ENCODE peak calls at places on chromosomes 11 and 22, in nine cellular contexts. One of them, this sample, is unnamed.

GRCh38 chr22:47782461-47783075 is 1020.1 kb downstream of the TBC1D22A start:
- DNase-seq in sigmoid colon: no peak
- DNase-seq in IMR-90: no peak
- DNase-seq in epithelial cell of esophagus: no peak
- DNase-seq in AG04450: no peak
- DNase-seq in A549: no peak
- DNase-seq in AG10803: no peak
- DNase-seq in psoas muscle: no peak
- DNase-seq in spleen: peak
- DNase-seq in this sample: no peak

GRCh38 chr11:108901359-108901758 is 236.5 kb downstream of the DDX10 start:
- DNase-seq in sigmoid colon: no peak
- DNase-seq in IMR-90: peak
- DNase-seq in epithelial cell of esophagus: no peak
- DNase-seq in AG04450: no peak
- DNase-seq in A549: no peak
- DNase-seq in AG10803: no peak
- DNase-seq in psoas muscle: no peak
- DNase-seq in spleen: no peak
- DNase-seq in this sample: no peak

GRCh38 chr11:128854801-128855200 is 12.3 kb downstream of the KCNJ1 start:
- DNase-seq in sigmoid colon: no peak
- DNase-seq in IMR-90: no peak
- DNase-seq in epithelial cell of esophagus: no peak
- DNase-seq in AG04450: no peak
- DNase-seq in A549: no peak
- DNase-seq in AG10803: no peak
- DNase-seq in psoas muscle: no peak
- DNase-seq in spleen: no peak
- DNase-seq in this sample: no peak

GRCh38 chr11:67285541-67286498 is 3.3 kb upstream of the ANKRD13D start:
- DNase-seq in sigmoid colon: peak
- DNase-seq in IMR-90: no peak
- DNase-seq in epithelial cell of esophagus: no peak
- DNase-seq in AG04450: no peak
- DNase-seq in A549: no peak
- DNase-seq in AG10803: no peak
- DNase-seq in psoas muscle: peak
- DNase-seq in spleen: peak
- DNase-seq in this sample: no peak

GRCh38 chr22:45709866-45710265 is 38.2 kb downstream of the ATXN10 start:
- DNase-seq in sigmoid colon: no peak
- DNase-seq in IMR-90: peak
- DNase-seq in epithelial cell of esophagus: peak
- DNase-seq in AG04450: no peak
- DNase-seq in A549: peak
- DNase-seq in AG10803: peak
- DNase-seq in psoas muscle: no peak
- DNase-seq in spleen: no peak
- DNase-seq in this sample: peak

GRCh38 chr11:8863838-8864237 is 47.2 kb upstream of the AKIP1 start:
- DNase-seq in sigmoid colon: no peak
- DNase-seq in IMR-90: peak
- DNase-seq in epithelial cell of esophagus: peak
- DNase-seq in AG04450: no peak
- DNase-seq in A549: no peak
- DNase-seq in AG10803: peak
- DNase-seq in psoas muscle: no peak
- DNase-seq in spleen: no peak
- DNase-seq in this sample: peak

GRCh38 chr11:78390809-78391208 is 26.8 kb downstream of the GAB2 start:
- DNase-seq in sigmoid colon: no peak
- DNase-seq in IMR-90: no peak
- DNase-seq in epithelial cell of esophagus: no peak
- DNase-seq in AG04450: no peak
- DNase-seq in A549: no peak
- DNase-seq in AG10803: no peak
- DNase-seq in psoas muscle: no peak
- DNase-seq in spleen: no peak
- DNase-seq in this sample: no peak

GRCh38 chr22:20319041-20319744 is 667 bp downstream of the DGCR6L start:
- DNase-seq in sigmoid colon: peak
- DNase-seq in IMR-90: no peak
- DNase-seq in epithelial cell of esophagus: no peak
- DNase-seq in AG04450: no peak
- DNase-seq in A549: no peak
- DNase-seq in AG10803: no peak
- DNase-seq in psoas muscle: no peak
- DNase-seq in spleen: peak
- DNase-seq in this sample: no peak

GRCh38 chr11:13384837-13385417 is 78.1 kb downstream of the BTBD10 start:
- DNase-seq in sigmoid colon: no peak
- DNase-seq in IMR-90: peak
- DNase-seq in epithelial cell of esophagus: peak
- DNase-seq in AG04450: peak
- DNase-seq in A549: peak
- DNase-seq in AG10803: peak
- DNase-seq in psoas muscle: no peak
- DNase-seq in spleen: no peak
- DNase-seq in this sample: peak

GRCh38 chr11:115579181-115579825 is 75.1 kb upstream of the CADM1 start:
- DNase-seq in sigmoid colon: no peak
- DNase-seq in IMR-90: no peak
- DNase-seq in epithelial cell of esophagus: no peak
- DNase-seq in AG04450: no peak
- DNase-seq in A549: no peak
- DNase-seq in AG10803: no peak
- DNase-seq in psoas muscle: no peak
- DNase-seq in spleen: no peak
- DNase-seq in this sample: no peak

GRCh38 chr11:72012897-72013721 is 14.4 kb downstream of the IL18BP start:
- DNase-seq in sigmoid colon: peak
- DNase-seq in IMR-90: peak
- DNase-seq in epithelial cell of esophagus: peak
- DNase-seq in AG04450: no peak
- DNase-seq in A549: peak
- DNase-seq in AG10803: peak
- DNase-seq in psoas muscle: peak
- DNase-seq in spleen: no peak
- DNase-seq in this sample: peak

GRCh38 chr11:126720539-126721235 is 279.9 kb downstream of the KIRREL3 start:
- DNase-seq in sigmoid colon: no peak
- DNase-seq in IMR-90: no peak
- DNase-seq in epithelial cell of esophagus: no peak
- DNase-seq in AG04450: no peak
- DNase-seq in A549: no peak
- DNase-seq in AG10803: peak
- DNase-seq in psoas muscle: no peak
- DNase-seq in spleen: no peak
- DNase-seq in this sample: no peak

GRCh38 chr11:2154195-2154585 is 6.8 kb downstream of the INS start:
- DNase-seq in sigmoid colon: no peak
- DNase-seq in IMR-90: no peak
- DNase-seq in epithelial cell of esophagus: no peak
- DNase-seq in AG04450: no peak
- DNase-seq in A549: no peak
- DNase-seq in AG10803: no peak
- DNase-seq in psoas muscle: no peak
- DNase-seq in spleen: no peak
- DNase-seq in this sample: no peak

GRCh38 chr11:37988031-37988430 is 1390.0 kb upstream of the RAG2 start:
- DNase-seq in sigmoid colon: no peak
- DNase-seq in IMR-90: peak
- DNase-seq in epithelial cell of esophagus: peak
- DNase-seq in AG04450: peak
- DNase-seq in A549: no peak
- DNase-seq in AG10803: no peak
- DNase-seq in psoas muscle: no peak
- DNase-seq in spleen: no peak
- DNase-seq in this sample: no peak

GRCh38 chr11:35006389-35007128 is 90.1 kb downstream of the PDHX start:
- DNase-seq in sigmoid colon: no peak
- DNase-seq in IMR-90: peak
- DNase-seq in epithelial cell of esophagus: no peak
- DNase-seq in AG04450: no peak
- DNase-seq in A549: no peak
- DNase-seq in AG10803: no peak
- DNase-seq in psoas muscle: no peak
- DNase-seq in spleen: no peak
- DNase-seq in this sample: no peak

GRCh38 chr11:218815-219593 is 11.5 kb downstream of the RIC8A start:
- DNase-seq in sigmoid colon: peak
- DNase-seq in IMR-90: no peak
- DNase-seq in epithelial cell of esophagus: no peak
- DNase-seq in AG04450: no peak
- DNase-seq in A549: no peak
- DNase-seq in AG10803: no peak
- DNase-seq in psoas muscle: peak
- DNase-seq in spleen: no peak
- DNase-seq in this sample: no peak

GRCh38 chr11:118434123-118434552 is 2.2 kb upstream of the KMT2A start:
- DNase-seq in sigmoid colon: no peak
- DNase-seq in IMR-90: peak
- DNase-seq in epithelial cell of esophagus: peak
- DNase-seq in AG04450: no peak
- DNase-seq in A549: no peak
- DNase-seq in AG10803: peak
- DNase-seq in psoas muscle: no peak
- DNase-seq in spleen: no peak
- DNase-seq in this sample: peak

GRCh38 chr22:30217698-30218565 is 28.6 kb downstream of the LIF start:
- DNase-seq in sigmoid colon: no peak
- DNase-seq in IMR-90: no peak
- DNase-seq in epithelial cell of esophagus: no peak
- DNase-seq in AG04450: no peak
- DNase-seq in A549: no peak
- DNase-seq in AG10803: peak
- DNase-seq in psoas muscle: no peak
- DNase-seq in spleen: no peak
- DNase-seq in this sample: no peak

DNA sequence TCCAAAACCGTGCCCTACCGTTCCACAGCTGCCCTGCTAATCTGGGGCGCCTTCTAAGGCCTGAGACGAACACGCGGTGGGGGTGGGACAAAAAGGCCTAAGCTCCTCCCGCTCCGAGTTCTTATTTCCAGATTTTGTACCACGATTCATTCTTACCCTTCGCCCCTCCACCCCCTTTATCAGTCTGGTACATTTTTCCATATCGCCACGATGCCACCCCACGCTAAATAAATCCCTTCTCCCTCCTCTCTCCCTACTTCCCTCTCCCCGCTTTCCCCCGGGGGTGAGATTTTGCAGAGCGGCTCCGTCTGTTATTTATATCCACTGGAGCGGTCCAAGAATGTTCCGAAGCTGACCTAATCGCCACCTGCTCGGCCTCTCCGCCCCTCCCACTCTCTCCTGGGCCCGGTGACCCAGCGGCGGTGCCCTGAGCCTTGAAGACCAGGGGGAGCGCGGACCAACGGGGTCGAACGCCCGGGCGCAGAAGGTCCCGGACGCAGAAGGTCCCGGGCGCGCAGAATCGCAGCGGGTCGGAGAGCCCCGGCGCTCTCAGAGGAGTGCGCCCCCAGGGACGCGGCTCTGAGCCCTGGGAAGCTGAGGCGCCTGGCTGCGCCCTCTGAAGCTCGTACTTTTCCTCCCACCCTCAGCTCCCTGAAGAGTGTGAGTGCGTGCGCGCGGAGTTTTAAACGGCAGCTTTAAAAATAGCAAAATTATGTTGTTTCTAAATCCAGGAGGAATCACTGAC is 875 bp upstream of the PACSIN3 start:
- DNase-seq in sigmoid colon: peak
- DNase-seq in IMR-90: peak
- DNase-seq in epithelial cell of esophagus: peak
- DNase-seq in AG04450: no peak
- DNase-seq in A549: peak
- DNase-seq in AG10803: peak
- DNase-seq in psoas muscle: peak
- DNase-seq in spleen: no peak
- DNase-seq in this sample: peak
- TF ChIP-seq CTCF in sigmoid colon: no peak
- TF ChIP-seq CTCF in IMR-90: no peak
- TF ChIP-seq CTCF in epithelial cell of esophagus: no peak
- TF ChIP-seq CTCF in AG04450: peak
- TF ChIP-seq CTCF in A549: no peak
- TF ChIP-seq CTCF in AG10803: peak
- TF ChIP-seq CTCF in psoas muscle: no peak
- TF ChIP-seq CTCF in spleen: no peak
- TF ChIP-seq CTCF in this sample: no peak

DNA sequence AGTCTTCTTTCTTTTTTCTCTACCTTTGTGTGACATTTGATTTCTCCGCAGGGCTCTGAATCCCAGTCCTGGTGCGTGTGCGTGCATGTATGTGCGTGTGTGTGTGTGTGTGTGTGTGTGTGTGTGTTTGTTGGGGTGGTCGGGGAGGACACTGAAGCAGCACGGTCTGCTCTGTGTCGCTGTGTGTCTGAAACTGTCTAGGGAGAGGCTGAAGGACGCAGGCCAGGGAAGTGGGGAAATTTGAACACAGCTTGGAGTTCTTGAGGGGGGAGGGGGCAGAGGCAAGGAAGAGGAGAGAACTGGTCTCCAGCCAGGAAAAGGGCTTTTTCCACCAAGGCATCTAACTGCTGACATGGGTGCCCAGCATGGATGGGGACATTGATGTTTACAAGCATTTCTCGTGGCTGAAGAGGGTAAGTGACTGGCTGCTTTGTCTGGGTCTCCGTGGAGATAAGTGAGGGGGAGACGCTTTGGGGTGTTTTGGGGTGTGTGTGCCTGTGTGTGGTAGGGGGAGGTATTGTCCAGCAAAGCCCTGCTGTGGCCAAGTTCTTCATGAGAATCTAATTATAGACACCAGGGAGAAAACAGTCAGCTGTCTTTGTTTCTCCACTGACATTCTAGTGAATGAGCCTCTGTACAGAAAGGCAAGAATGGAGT is 63.6 kb downstream of the PPFIBP2 start:
- DNase-seq in sigmoid colon: peak
- DNase-seq in IMR-90: no peak
- DNase-seq in epithelial cell of esophagus: no peak
- DNase-seq in AG04450: no peak
- DNase-seq in A549: no peak
- DNase-seq in AG10803: peak
- DNase-seq in psoas muscle: peak
- DNase-seq in spleen: no peak
- DNase-seq in this sample: peak
- H3K4me3 ChIP-seq in sigmoid colon: peak
- H3K4me3 ChIP-seq in IMR-90: peak
- H3K4me3 ChIP-seq in epithelial cell of esophagus: no peak
- H3K4me3 ChIP-seq in AG04450: peak
- H3K4me3 ChIP-seq in A549: no peak
- H3K4me3 ChIP-seq in AG10803: peak
- H3K4me3 ChIP-seq in psoas muscle: peak
- H3K4me3 ChIP-seq in spleen: no peak
- H3K4me3 ChIP-seq in this sample: peak

GRCh38 chr22:37768273-37768672 is 39.5 kb upstream of the GCAT start:
- DNase-seq in sigmoid colon: no peak
- DNase-seq in IMR-90: no peak
- DNase-seq in epithelial cell of esophagus: no peak
- DNase-seq in AG04450: no peak
- DNase-seq in A549: no peak
- DNase-seq in AG10803: no peak
- DNase-seq in psoas muscle: no peak
- DNase-seq in spleen: no peak
- DNase-seq in this sample: no peak
- TF ChIP-seq CTCF in sigmoid colon: no peak
- TF ChIP-seq CTCF in IMR-90: peak
- TF ChIP-seq CTCF in epithelial cell of esophagus: peak
- TF ChIP-seq CTCF in AG04450: peak
- TF ChIP-seq CTCF in A549: no peak
- TF ChIP-seq CTCF in AG10803: peak
- TF ChIP-seq CTCF in psoas muscle: no peak
- TF ChIP-seq CTCF in spleen: no peak
- TF ChIP-seq CTCF in this sample: peak

GRCh38 chr11:64719406-64719805 is 3.6 kb downstream of the NRXN2 start:
- DNase-seq in sigmoid colon: no peak
- DNase-seq in IMR-90: no peak
- DNase-seq in epithelial cell of esophagus: no peak
- DNase-seq in AG04450: no peak
- DNase-seq in A549: no peak
- DNase-seq in AG10803: no peak
- DNase-seq in psoas muscle: no peak
- DNase-seq in spleen: peak
- DNase-seq in this sample: no peak
- H3K4me3 ChIP-seq in sigmoid colon: no peak
- H3K4me3 ChIP-seq in IMR-90: no peak
- H3K4me3 ChIP-seq in epithelial cell of esophagus: no peak
- H3K4me3 ChIP-seq in AG04450: no peak
- H3K4me3 ChIP-seq in A549: no peak
- H3K4me3 ChIP-seq in AG10803: no peak
- H3K4me3 ChIP-seq in psoas muscle: no peak
- H3K4me3 ChIP-seq in spleen: no peak
- H3K4me3 ChIP-seq in this sample: no peak

This sample was measured in fibroblast of mammary gland.